ENCODE peak calls at places on chromosomes 16 and 17, in nine cellular contexts. W is GM12865; O is AG08395; P is activated T-helper 9 cell treated with anti-CD3 and anti-CD28 coated beads, Interleukin-2, amount 50 U/mL, for 16 hours; N is posterior cingulate gyrus; G is T-helper 17 cell; C is NCI-H510A treated with DMSO at 0.1 percent for 48 hours; T is AML-193; D is anterior cingulate cortex. U is an unnamed sample.
A peak's percentile ranks its signal among the peaks of the same experiment; 100 is the strongest.

GRCh38 chr17:63955232-63955631 is 17.5 kb downstream of the SCN4A start:
- DNase-seq in T (no peak), N (no peak), P (no peak), O (no peak), D (no peak), C (no peak), G (no peak), W (no peak), U (no peak)

GRCh38 chr17:8438441-8438840 is 2.8 kb downstream of the NDEL1 start:
- DNase-seq in W (no peak), O (no peak), N (no peak), P (no peak), C (no peak), D (no peak), G (no peak), T (no peak), U (no peak)

GRCh38 chr16:66874079-66874775 is 6.1 kb upstream of the PDP2 start:
- DNase-seq in C (no peak), P (no peak), D (no peak), G (no peak), T (peak; percentile 13), O (peak; percentile 40), W (peak; percentile 31), N (no peak), U (no peak)

GRCh38 chr17:38898812-38899348 is 26.5 kb upstream of the LASP1NB start:
- DNase-seq in C (no peak), O (no peak), T (peak; percentile 93), D (no peak), N (no peak), G (peak; percentile 67), P (peak; percentile 75), W (peak; percentile 94), U (no peak)

GRCh38 chr16:81424761-81425160 is 19.8 kb upstream of the CMIP start:
- DNase-seq in P (no peak), D (no peak), G (no peak), N (no peak), T (peak; percentile 21), O (no peak), W (peak; percentile 65), C (no peak), U (no peak)

GRCh38 chr16:79618041-79618711 is 17.6 kb upstream of the MAF start:
- DNase-seq in C (no peak), W (no peak), T (no peak), O (no peak), P (no peak), D (no peak), N (no peak), G (no peak), U (no peak)

GRCh38 chr17:1783271-1783670 is 21.4 kb downstream of the SERPINF1 start:
- DNase-seq in N (no peak), G (no peak), C (no peak), W (no peak), D (no peak), P (no peak), T (no peak), O (no peak), U (peak; percentile 57)

GRCh38 chr17:1627987-1628855 is at the start of gene SLC43A2:
- DNase-seq in D (no peak), P (peak; percentile 67), W (peak; percentile 91), N (peak; percentile 86), C (peak; percentile 54), T (peak; percentile 8), O (peak; percentile 93), G (peak; percentile 59), U (peak; percentile 76)

GRCh38 chr16:27174798-27175197 is 28.5 kb upstream of the KDM8 start:
- DNase-seq in W (no peak), N (no peak), G (no peak), C (no peak), O (peak; percentile 26), P (no peak), T (no peak), D (no peak), U (no peak)

GRCh38 chr17:21573961-21574610 is 118.2 kb upstream of the KCNJ18 start:
- DNase-seq in N (peak; percentile 83), G (no peak), P (no peak), T (no peak), C (peak; percentile 70), D (no peak), O (no peak), W (no peak), U (peak; percentile 60)

GRCh38 chr17:74515941-74516340 is 15.3 kb downstream of the CD300LB start:
- DNase-seq in T (no peak), W (no peak), O (no peak), P (no peak), C (no peak), G (no peak), D (no peak), N (no peak), U (no peak)

GRCh38 chr16:53817117-53817516 is 113.2 kb downstream of the FTO start:
- DNase-seq in C (no peak), G (no peak), T (no peak), N (no peak), D (no peak), P (no peak), W (no peak), O (peak; percentile 86), U (peak; percentile 69)

GRCh38 chr17:73546770-73547345 is 97.4 kb downstream of the SDK2 start:
- DNase-seq in N (no peak), O (peak; percentile 87), G (no peak), C (peak; percentile 77), W (peak; percentile 38), T (peak; percentile 93), P (no peak), D (no peak), U (peak; percentile 31)

GRCh38 chr17:29625037-29625750 is 2.5 kb upstream of the CORO6 start:
- DNase-seq in O (peak; percentile 59), W (no peak), P (no peak), G (no peak), N (peak; percentile 52), T (no peak), D (no peak), C (no peak), U (no peak)

GRCh38 chr16:49521706-49522325 is 148.2 kb downstream of the C16orf78 start:
- DNase-seq in T (no peak), N (no peak), P (no peak), O (no peak), G (no peak), C (no peak), W (no peak), D (no peak), U (no peak)

GRCh38 chr16:29818082-29818481 is 2.1 kb downstream of the PAGR1 start:
- DNase-seq in W (no peak), P (no peak), T (no peak), N (no peak), D (no peak), C (no peak), G (no peak), O (no peak), U (no peak)

GRCh38 chr16:85768225-85768624 is 17.3 kb upstream of the C16orf74 start:
- DNase-seq in P (no peak), D (no peak), O (no peak), W (no peak), G (no peak), C (no peak), T (no peak), N (no peak), U (no peak)

GRCh38 chr16:30186782-30187555 is 3.6 kb downstream of the CORO1A start:
- DNase-seq in W (peak; percentile 89), T (peak; percentile 39), D (no peak), C (no peak), G (peak; percentile 92), N (peak; percentile 54), O (peak; percentile 48), P (peak; percentile 82), U (peak; percentile 51)

GRCh38 chr16:66455970-66456369 is 28.9 kb downstream of the BEAN1 start:
- DNase-seq in O (no peak), N (no peak), P (no peak), C (no peak), D (no peak), T (no peak), G (no peak), W (no peak), U (no peak)

GRCh38 chr17:61647044-61647443 is 56.0 kb upstream of the NACA2 start:
- DNase-seq in G (no peak), N (no peak), D (no peak), T (no peak), P (no peak), C (no peak), W (no peak), O (peak; percentile 42), U (no peak)

GRCh38 chr16:85557083-85557975 is 55.8 kb upstream of the GSE1 start:
- DNase-seq in G (no peak), P (no peak), T (no peak), C (no peak), O (peak; percentile 24), N (no peak), W (peak; percentile 58), D (no peak), U (no peak)

GRCh38 chr16:3659200-3659599 is 4.7 kb downstream of the DNASE1 start:
- DNase-seq in W (no peak), O (peak; percentile 45), D (no peak), G (no peak), N (no peak), P (no peak), T (no peak), C (no peak), U (no peak)

GRCh38 chr17:77602062-77602746 is 356.3 kb upstream of the TNRC6C start:
- DNase-seq in T (no peak), C (no peak), G (no peak), D (no peak), P (no peak), W (no peak), O (peak; percentile 89), N (no peak), U (no peak)

GRCh38 chr16:77967054-77968035 is 55.0 kb upstream of the CLEC3A start:
- DNase-seq in C (no peak), W (no peak), P (no peak), D (no peak), G (no peak), N (no peak), T (no peak), O (no peak), U (no peak)

GRCh38 chr17:69716571-69716970 is 302.1 kb downstream of the MAP2K6 start:
- DNase-seq in O (peak; percentile 62), D (no peak), P (no peak), C (peak; percentile 4), W (no peak), G (no peak), T (no peak), N (no peak), U (no peak)

GRCh38 chr16:9797306-9797705 is 384.9 kb downstream of the GRIN2A start:
- DNase-seq in D (no peak), G (no peak), W (no peak), T (no peak), C (peak; percentile 6), O (peak; percentile 11), P (no peak), N (no peak), U (no peak)

GRCh38 chr16:30183236-30183960 is at the start of gene CORO1A:
- DNase-seq in P (peak; percentile 75), T (peak; percentile 66), N (peak; percentile 86), D (no peak), G (peak; percentile 70), O (peak; percentile 76), W (peak; percentile 94), C (peak; percentile 86), U (peak; percentile 82)

GRCh38 chr17:80845121-80845862 is 146.3 kb upstream of the CHMP6 start:
- DNase-seq in C (no peak), O (no peak), W (no peak), G (no peak), N (no peak), P (no peak), T (no peak), D (no peak), U (no peak)

GRCh38 chr17:46771601-46772012 is 46.9 kb downstream of the WNT3 start:
- DNase-seq in T (no peak), O (no peak), G (no peak), W (no peak), N (no peak), D (no peak), C (peak; percentile 37), P (no peak), U (no peak)

GRCh38 chr17:65472602-65473001 is 88.8 kb downstream of the AXIN2 start:
- DNase-seq in G (no peak), D (no peak), N (no peak), P (no peak), T (no peak), W (no peak), O (peak; percentile 82), C (no peak), U (no peak)

GRCh38 chr17:50618941-50619340 is 15.7 kb upstream of the ABCC3 start:
- DNase-seq in T (peak; percentile 78), O (peak; percentile 24), C (no peak), P (no peak), G (no peak), W (no peak), D (no peak), N (no peak), U (no peak)

U was measured in adrenal gland.